ENCODE peak calls at places on chromosomes 13 and 19, in four cellular contexts. L is A549, Q is uterus, W is tibial nerve. M is an unnamed sample.

GRCh38 chr13:40694426-40694825 is 28.0 kb upstream of the FOXO1 start:
- DNase-seq in L (no peak), Q (no peak), W (no peak), M (no peak)

GRCh38 chr19:58334691-58335249 is 8.0 kb downstream of the ZSCAN22 start:
- DNase-seq in L (no peak), Q (no peak), W (no peak), M (no peak)

GRCh38 chr13:113209880-113210421 is 538 bp downstream of the CUL4A start:
- DNase-seq in L (no peak), Q (peak; percentile 26), W (no peak), M (peak; percentile 85)

GRCh38 chr19:48571378-48572162 is 19.6 kb downstream of the SULT2B1 start:
- DNase-seq in L (no peak), Q (no peak), W (no peak), M (no peak)

GRCh38 chr13:114222461-114222968 is 12.2 kb upstream of the CDC16 start:
- DNase-seq in L (no peak), Q (no peak), W (no peak), M (peak; percentile 99)

GRCh38 chr13:109369357-109370052 is 416.9 kb downstream of the IRS2 start:
- DNase-seq in L (no peak), Q (no peak), W (no peak), M (no peak)

GRCh38 chr13:111187879-111188643 is 73.0 kb downstream of the ARHGEF7 start:
- DNase-seq in L (no peak), Q (no peak), W (no peak), M (no peak)

GRCh38 chr13:111215081-111216047 is 100.3 kb downstream of the ARHGEF7 start:
- DNase-seq in L (no peak), Q (no peak), W (no peak), M (no peak)

GRCh38 chr19:12065100-12065538 is 588 bp downstream of the ZNF844 start:
- DNase-seq in L (no peak), Q (no peak), W (no peak), M (peak; percentile 68)

GRCh38 chr13:75675421-75675820 is 39.3 kb downstream of the LMO7 start:
- DNase-seq in L (no peak), Q (no peak), W (no peak), M (no peak)

GRCh38 chr13:94119360-94119936 is 360.0 kb downstream of the DCT start:
- DNase-seq in L (no peak), Q (no peak), W (no peak), M (no peak)
- TF ChIP-seq POLR2A in L (no peak), Q (no peak), W (no peak), M (no peak)

DNA sequence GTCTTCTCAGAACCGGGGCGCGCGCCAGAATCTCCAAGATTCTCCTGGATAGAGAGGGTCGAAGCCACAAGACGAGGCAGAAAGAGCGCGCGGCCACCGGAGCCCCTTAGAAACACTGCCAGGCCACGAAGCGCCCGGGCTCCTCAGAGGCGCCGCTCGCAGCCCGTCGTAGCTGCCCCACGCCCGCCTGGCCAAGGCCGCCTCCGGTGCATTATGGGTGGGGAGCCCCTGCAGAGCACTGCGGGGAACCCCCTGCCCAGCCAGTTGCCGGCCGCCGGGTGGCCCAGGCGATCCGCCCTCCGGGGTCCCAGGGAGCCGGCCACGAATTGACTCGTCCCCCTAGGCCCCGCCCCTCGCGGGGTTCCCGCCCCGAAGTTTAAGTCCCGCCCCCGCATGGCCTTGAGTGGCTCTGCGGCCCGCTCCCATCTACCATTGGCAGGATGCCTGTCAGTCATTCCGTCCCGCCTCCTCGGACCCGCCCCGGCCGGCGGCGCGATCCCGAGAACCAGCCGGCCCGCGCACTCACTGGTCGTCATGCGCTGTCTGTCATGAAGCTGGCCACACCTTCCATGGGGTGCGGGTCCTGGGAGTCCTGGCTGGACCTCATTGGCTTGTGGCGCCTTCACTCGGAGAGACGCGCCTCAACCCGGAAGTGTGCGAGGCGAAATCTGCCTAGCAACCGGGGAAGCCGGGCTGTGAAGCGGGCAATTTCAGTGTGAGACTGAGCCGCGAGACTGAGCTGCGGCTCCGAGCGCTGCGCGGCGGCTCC is 20.2 kb upstream of the GATAD2A start:
- DNase-seq in L (peak; percentile 78), Q (peak; percentile 99), W (peak; percentile 99), M (peak; percentile 100)
- TF ChIP-seq POLR2A in L (peak; percentile 73), Q (peak; percentile 54), W (no peak), M (peak; percentile 71)

GRCh38 chr19:16455489-16455888 is 16.3 kb downstream of the EPS15L1 start:
- DNase-seq in L (no peak), Q (no peak), W (no peak), M (no peak)

GRCh38 chr19:16457954-16458331 is 13.8 kb downstream of the EPS15L1 start:
- DNase-seq in L (no peak), Q (no peak), W (no peak), M (no peak)

GRCh38 chr19:16457195-16457953 is 14.4 kb downstream of the EPS15L1 start:
- DNase-seq in L (no peak), Q (peak; percentile 50), W (no peak), M (no peak)

GRCh38 chr19:16458391-16459128 is 13.2 kb downstream of the EPS15L1 start:
- DNase-seq in L (no peak), Q (no peak), W (no peak), M (no peak)

GRCh38 chr19:16456652-16457194 is 15.0 kb downstream of the EPS15L1 start:
- DNase-seq in L (no peak), Q (no peak), W (no peak), M (no peak)
- TF ChIP-seq POLR2A in L (no peak), Q (no peak), W (no peak), M (no peak)

GRCh38 chr13:51494151-51494550 is 41.3 kb upstream of the INTS6 start:
- DNase-seq in L (no peak), Q (no peak), W (no peak), M (no peak)
- TF ChIP-seq POLR2A in L (no peak), Q (no peak), W (no peak), M (no peak)

GRCh38 chr19:49640113-49640898 is at the start of gene RRAS:
- DNase-seq in L (peak; percentile 99), Q (peak; percentile 100), W (peak; percentile 99), M (peak; percentile 100)
- TF ChIP-seq POLR2A in L (no peak), Q (peak; percentile 75), W (peak; percentile 68), M (peak; percentile 91)

GRCh38 chr13:36345438-36346221 is 564 bp downstream of the SPART start:
- DNase-seq in L (peak; percentile 14), Q (peak; percentile 85), W (peak; percentile 72), M (peak; percentile 86)
- TF ChIP-seq POLR2A in L (no peak), Q (peak; percentile 81), W (peak; percentile 78), M (peak; percentile 79)

M was measured in erythroblast.